ENCODE peak calls at places on chromosomes 4 and X, in six cellular contexts. F is AG09319, Q is H1, B is B cell, W is OCI-LY7, K is DND-41. V is an unnamed sample.
A peak's percentile ranks its signal among the peaks of the same experiment; 100 is the strongest.

GRCh38 chr4:147103403-147103946 is 157.8 kb upstream of the TTC29 start:
- DNase-seq in F (peak; percentile 85), Q (no peak), B (no peak), W (no peak), K (no peak), V (no peak)

GRCh38 chr4:145868637-145869409 is 69.8 kb downstream of the ZNF827 start:
- DNase-seq in F (no peak), Q (no peak), B (no peak), W (peak; percentile 24), K (no peak), V (no peak)

GRCh38 chr4:27251788-27252187 is 391.1 kb downstream of the STIM2 start:
- DNase-seq in F (no peak), Q (no peak), B (no peak), W (no peak), K (no peak), V (no peak)

GRCh38 chrX:129516402-129516801 is 6.9 kb downstream of the SMARCA1 start:
- DNase-seq in F (no peak), Q (no peak), B (no peak), W (no peak), K (no peak), V (no peak)

GRCh38 chrX:80841259-80841658 is 31.6 kb upstream of the BRWD3 start:
- DNase-seq in F (no peak), Q (no peak), B (no peak), W (no peak), K (no peak), V (no peak)

GRCh38 chr4:98710831-98711230 is 52.4 kb upstream of the TSPAN5 start:
- DNase-seq in F (no peak), Q (no peak), B (no peak), W (no peak), K (no peak), V (no peak)

GRCh38 chrX:24498975-24499374 is 33.9 kb downstream of the PDK3 start:
- DNase-seq in F (no peak), Q (no peak), B (peak; percentile 44), W (peak; percentile 37), K (no peak), V (no peak)

GRCh38 chr4:72391281-72391680 is 177.7 kb downstream of the ADAMTS3 start:
- DNase-seq in F (no peak), Q (no peak), B (no peak), W (no peak), K (no peak), V (no peak)

GRCh38 chr4:161714928-161715327 is 448.9 kb downstream of the FSTL5 start:
- DNase-seq in F (no peak), Q (no peak), B (no peak), W (no peak), K (no peak), V (no peak)

GRCh38 chr4:94595880-94596483 is 144.2 kb downstream of the PDLIM5 start:
- DNase-seq in F (peak; percentile 32), Q (no peak), B (peak; percentile 33), W (peak; percentile 42), K (no peak), V (no peak)

GRCh38 chr4:7817877-7818675 is 121.6 kb downstream of the AFAP1 start:
- DNase-seq in F (no peak), Q (no peak), B (no peak), W (no peak), K (no peak), V (no peak)

GRCh38 chr4:129422277-129422676 is 326.3 kb downstream of the C4orf33 start:
- DNase-seq in F (no peak), Q (no peak), B (no peak), W (no peak), K (no peak), V (no peak)

GRCh38 chr4:149914521-149915115 is 99.0 kb upstream of the IQCM start:
- DNase-seq in F (no peak), Q (peak; percentile 74), B (peak; percentile 19), W (peak; percentile 58), K (peak; percentile 44), V (peak; percentile 60)

GRCh38 chrX:20498851-20499635 is 232.3 kb upstream of the RPS6KA3 start:
- DNase-seq in F (no peak), Q (no peak), B (no peak), W (no peak), K (no peak), V (no peak)

GRCh38 chr4:7725951-7726350 is 213.7 kb downstream of the AFAP1 start:
- DNase-seq in F (no peak), Q (no peak), B (no peak), W (no peak), K (no peak), V (no peak)

GRCh38 chrX:23434356-23434884 is 99.8 kb downstream of the PTCHD1 start:
- DNase-seq in F (peak; percentile 7), Q (no peak), B (no peak), W (no peak), K (no peak), V (no peak)

GRCh38 chr4:8215001-8215427 is 15.9 kb downstream of the SH3TC1 start:
- DNase-seq in F (peak; percentile 44), Q (no peak), B (no peak), W (no peak), K (no peak), V (no peak)

GRCh38 chr4:121677524-121677923 is 19.3 kb downstream of the ANXA5 start:
- DNase-seq in F (no peak), Q (no peak), B (no peak), W (no peak), K (no peak), V (no peak)

GRCh38 chrX:78574306-78574705 is 84.8 kb downstream of the RTL3 start:
- DNase-seq in F (no peak), Q (no peak), B (no peak), W (no peak), K (no peak), V (no peak)

GRCh38 chr4:2353222-2354107 is 65.0 kb downstream of the ZFYVE28 start:
- DNase-seq in F (no peak), Q (no peak), B (no peak), W (no peak), K (no peak), V (no peak)

GRCh38 chr4:138897818-138898226 is 117.8 kb upstream of the NOCT start:
- DNase-seq in F (no peak), Q (no peak), B (no peak), W (no peak), K (no peak), V (no peak)

GRCh38 chr4:2948895-2949781 is 14.1 kb downstream of the NOP14 start:
- DNase-seq in F (no peak), Q (no peak), B (no peak), W (peak; percentile 31), K (no peak), V (peak; percentile 28)

DNA sequence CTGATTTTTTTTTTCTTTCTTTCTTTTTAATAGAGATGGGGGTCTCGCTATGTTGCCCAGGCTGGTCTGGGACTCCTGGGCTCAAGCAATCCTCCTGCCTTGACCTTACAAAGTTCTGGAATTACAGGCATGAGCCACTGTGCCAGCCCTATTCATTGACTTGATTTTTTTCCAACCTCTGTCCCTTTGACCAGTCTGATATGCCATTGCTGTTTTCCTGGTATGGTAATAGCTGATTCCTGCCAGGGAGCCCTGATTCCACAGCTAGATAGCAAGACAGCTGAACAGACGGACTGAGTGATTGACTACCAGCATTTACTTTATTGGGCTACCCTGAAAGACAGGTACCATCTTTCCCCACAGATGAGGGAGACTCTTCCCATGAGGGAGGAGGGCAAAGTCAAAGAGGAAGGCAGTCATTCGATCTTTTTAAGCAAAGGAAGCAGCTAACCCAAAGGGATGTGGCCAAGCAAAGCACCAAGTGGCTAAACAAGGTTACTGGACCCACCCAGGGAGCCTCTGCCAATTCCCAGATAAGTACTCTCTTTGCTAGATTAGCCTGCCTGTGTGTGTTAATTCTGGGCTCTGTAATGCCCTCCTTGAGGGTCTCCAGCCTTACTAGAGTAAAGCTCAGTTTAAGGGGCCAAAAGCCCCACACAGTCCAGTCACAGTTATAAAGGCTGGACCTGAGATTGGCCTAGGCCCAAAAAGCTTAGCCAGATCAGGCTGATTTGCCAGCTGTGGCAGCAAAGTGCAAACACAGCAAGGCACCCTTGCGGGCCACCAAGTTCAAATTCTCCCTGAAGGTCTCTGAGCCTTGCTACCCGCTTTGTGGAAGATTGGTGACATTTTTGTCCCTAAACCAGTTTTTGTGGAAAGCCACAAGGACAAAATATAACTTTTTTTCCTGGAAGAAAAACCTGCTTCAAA is 192.4 kb upstream of the GPC4 start:
- DNase-seq in F (no peak), Q (no peak), B (no peak), W (no peak), K (no peak), V (no peak)
- TF ChIP-seq CTCF in F (no peak), Q (no peak), B (no peak), W (no peak), K (no peak), V (no peak)

DNA sequence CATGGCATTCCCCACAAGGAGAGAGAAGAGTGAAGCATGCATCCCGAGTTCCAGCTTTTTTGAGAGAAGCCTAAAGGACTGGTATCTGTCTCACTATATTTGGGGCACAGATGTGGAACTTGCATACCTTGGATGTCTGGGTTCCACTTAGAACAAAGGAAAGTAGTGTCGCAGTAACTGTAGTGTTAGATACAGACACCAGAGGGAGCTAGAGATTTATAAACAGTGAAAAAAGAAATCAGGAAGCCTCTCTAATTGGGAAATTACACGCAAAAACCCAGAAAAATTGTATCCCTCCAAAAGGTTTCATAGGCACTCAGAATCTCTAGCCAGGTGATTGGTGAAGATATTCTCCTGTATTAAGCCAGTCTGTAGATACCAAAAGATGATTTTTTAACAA is 34.4 kb downstream of the AGTR2 start:
- DNase-seq in F (no peak), Q (no peak), B (no peak), W (peak; percentile 0), K (no peak), V (no peak)
- TF ChIP-seq CTCF in F (peak; percentile 70), Q (peak; percentile 44), B (peak; percentile 30), W (peak; percentile 66), K (peak; percentile 51), V (peak; percentile 45)

GRCh38 chr4:96354036-96354712 is 514.3 kb downstream of the PDHA2 start:
- DNase-seq in F (no peak), Q (no peak), B (no peak), W (no peak), K (peak; percentile 49), V (no peak)

GRCh38 chr4:96356591-96357360 is 516.9 kb downstream of the PDHA2 start:
- DNase-seq in F (no peak), Q (no peak), B (no peak), W (no peak), K (no peak), V (no peak)

GRCh38 chr4:96347582-96347981 is 507.7 kb downstream of the PDHA2 start:
- DNase-seq in F (no peak), Q (no peak), B (no peak), W (no peak), K (no peak), V (no peak)

GRCh38 chr4:96355414-96355813 is 515.5 kb downstream of the PDHA2 start:
- DNase-seq in F (no peak), Q (no peak), B (no peak), W (no peak), K (no peak), V (no peak)

GRCh38 chr4:96352051-96352517 is 512.2 kb downstream of the PDHA2 start:
- DNase-seq in F (no peak), Q (peak; percentile 48), B (no peak), W (no peak), K (peak; percentile 54), V (peak; percentile 8)
- TF ChIP-seq CTCF in F (no peak), Q (peak; percentile 39), B (no peak), W (peak; percentile 68), K (peak; percentile 64), V (no peak)

DNA sequence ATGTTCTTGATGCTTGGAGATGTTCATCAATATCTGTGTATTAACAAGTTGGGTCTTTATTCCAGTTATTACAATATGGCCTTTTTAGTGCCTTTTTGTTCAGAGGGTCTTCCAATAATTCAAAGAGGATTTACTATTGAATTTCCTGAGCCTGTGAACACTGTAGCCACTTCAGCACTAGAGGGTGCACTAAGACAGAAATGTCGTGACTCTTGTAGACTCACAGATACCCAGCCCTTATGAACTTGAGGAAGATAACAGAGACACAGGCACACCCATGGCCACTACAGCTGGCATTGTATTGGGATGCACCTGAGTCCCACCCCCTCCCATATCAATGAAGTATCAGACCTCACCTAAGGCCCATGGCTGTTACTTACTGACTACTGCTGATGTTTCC is 54.4 kb upstream of the ACTRT1 start:
- DNase-seq in F (no peak), Q (no peak), B (no peak), W (peak; percentile 0), K (no peak), V (no peak)
- TF ChIP-seq CTCF in F (no peak), Q (peak; percentile 56), B (no peak), W (peak; percentile 45), K (peak; percentile 53), V (no peak)

V was measured in activated CD8-positive, alpha-beta T cell treated with anti-CD3 and anti-CD28 coated beads for 36 hours.